ENCODE peak calls at places on chromosomes 12 and 14, in ten cellular contexts. J, M, A, T, S, K, L, H, R and Z are unnamed samples.

GRCh38 chr12:30136661-30137060 is 352.9 kb upstream of the TMTC1 start:
- DNase-seq in J (no peak), M (no peak), A (no peak), T (no peak), S (no peak), K (no peak), L (no peak), H (no peak), R (no peak), Z (no peak)

GRCh38 chr12:62683724-62684501 is 217.3 kb downstream of the MON2 start:
- DNase-seq in J (no peak), M (peak), A (no peak), T (peak), S (no peak), K (peak), L (no peak), H (peak), R (no peak), Z (peak)

GRCh38 chr14:96584199-96584906 is 82.2 kb downstream of the PAPOLA start:
- DNase-seq in J (no peak), M (peak), A (no peak), T (peak), S (peak), K (no peak), L (peak), H (peak), R (peak), Z (peak)

GRCh38 chr14:62031504-62031903 is 269.3 kb downstream of the SNAPC1 start:
- DNase-seq in J (no peak), M (no peak), A (no peak), T (no peak), S (no peak), K (no peak), L (no peak), H (no peak), R (no peak), Z (no peak)

GRCh38 chr12:79127268-79127895 is 262.8 kb downstream of the SYT1 start:
- DNase-seq in J (no peak), M (peak), A (no peak), T (peak), S (no peak), K (peak), L (no peak), H (no peak), R (no peak), Z (no peak)

GRCh38 chr12:113762155-113762848 is 203.8 kb downstream of the RBM19 start:
- DNase-seq in J (no peak), M (no peak), A (no peak), T (no peak), S (no peak), K (no peak), L (no peak), H (peak), R (no peak), Z (no peak)

GRCh38 chr12:92080390-92081285 is 65.0 kb downstream of the BTG1 start:
- DNase-seq in J (no peak), M (peak), A (no peak), T (peak), S (no peak), K (peak), L (peak), H (no peak), R (no peak), Z (peak)

GRCh38 chr12:116629451-116629850 is 70.3 kb downstream of the MAP1LC3B2 start:
- DNase-seq in J (no peak), M (no peak), A (no peak), T (no peak), S (no peak), K (peak), L (no peak), H (no peak), R (no peak), Z (no peak)

GRCh38 chr14:59190372-59190771 is 1.9 kb downstream of the DAAM1 start:
- DNase-seq in J (no peak), M (no peak), A (peak), T (peak), S (no peak), K (no peak), L (no peak), H (peak), R (no peak), Z (peak)

GRCh38 chr14:29587761-29588160 is 339.9 kb downstream of the PRKD1 start:
- DNase-seq in J (no peak), M (peak), A (no peak), T (no peak), S (no peak), K (peak), L (no peak), H (no peak), R (no peak), Z (no peak)

GRCh38 chr12:66188584-66189475 is at the start of gene IRAK3:
- DNase-seq in J (no peak), M (peak), A (peak), T (no peak), S (peak), K (peak), L (no peak), H (peak), R (peak), Z (peak)

GRCh38 chr14:51458563-51458955 is 193.2 kb upstream of the FRMD6 start:
- DNase-seq in J (no peak), M (peak), A (no peak), T (peak), S (no peak), K (peak), L (no peak), H (no peak), R (no peak), Z (no peak)

GRCh38 chr12:112906712-112907414 is at the start of gene OAS1:
- DNase-seq in J (no peak), M (peak), A (peak), T (peak), S (no peak), K (peak), L (no peak), H (no peak), R (peak), Z (peak)

GRCh38 chr12:76025601-76026575 is 5.7 kb downstream of the PHLDA1 start:
- DNase-seq in J (no peak), M (no peak), A (no peak), T (peak), S (no peak), K (peak), L (no peak), H (no peak), R (no peak), Z (no peak)

GRCh38 chr12:21773263-21773741 is 1.2 kb downstream of the KCNJ8 start:
- DNase-seq in J (no peak), M (no peak), A (no peak), T (peak), S (peak), K (peak), L (peak), H (peak), R (peak), Z (peak)

GRCh38 chr12:46516933-46517578 is 144.5 kb upstream of the SLC38A2 start:
- DNase-seq in J (no peak), M (no peak), A (no peak), T (no peak), S (no peak), K (no peak), L (no peak), H (no peak), R (no peak), Z (no peak)

GRCh38 chr14:50362791-50363733 is 33.6 kb downstream of the CDKL1 start:
- DNase-seq in J (no peak), M (peak), A (peak), T (no peak), S (no peak), K (no peak), L (no peak), H (no peak), R (no peak), Z (peak)

GRCh38 chr12:71465794-71466193 is 26.2 kb downstream of the LGR5 start:
- DNase-seq in J (no peak), M (no peak), A (no peak), T (no peak), S (no peak), K (no peak), L (no peak), H (no peak), R (no peak), Z (no peak)

GRCh38 chr12:30806989-30807694 is 52.4 kb upstream of the CAPRIN2 start:
- DNase-seq in J (no peak), M (peak), A (no peak), T (peak), S (peak), K (peak), L (peak), H (peak), R (no peak), Z (peak)

GRCh38 chr12:80509781-80510556 is 65.9 kb downstream of the PTPRQ start:
- DNase-seq in J (no peak), M (peak), A (no peak), T (peak), S (no peak), K (peak), L (no peak), H (no peak), R (no peak), Z (no peak)

GRCh38 chr12:28390716-28391452 is 200.6 kb downstream of the CCDC91 start:
- DNase-seq in J (no peak), M (peak), A (no peak), T (no peak), S (no peak), K (peak), L (no peak), H (no peak), R (no peak), Z (no peak)

GRCh38 chr14:89911018-89911919 is 43.3 kb downstream of the EFCAB11 start:
- DNase-seq in J (no peak), M (peak), A (no peak), T (peak), S (no peak), K (peak), L (no peak), H (peak), R (no peak), Z (peak)

GRCh38 chr14:23559010-23559920 is 3.2 kb downstream of the THTPA start:
- DNase-seq in J (peak), M (peak), A (peak), T (peak), S (peak), K (peak), L (peak), H (peak), R (peak), Z (peak)

GRCh38 chr14:67218126-67218525 is 23.1 kb upstream of the PALS1 start:
- DNase-seq in J (no peak), M (no peak), A (no peak), T (no peak), S (no peak), K (no peak), L (no peak), H (no peak), R (no peak), Z (no peak)

GRCh38 chr14:58607571-58608317 is 30.0 kb upstream of the DACT1 start:
- DNase-seq in J (no peak), M (peak), A (no peak), T (peak), S (no peak), K (peak), L (no peak), H (no peak), R (no peak), Z (no peak)

GRCh38 chr12:131413471-131413870 is 297.4 kb upstream of the SFSWAP start:
- DNase-seq in J (no peak), M (no peak), A (no peak), T (no peak), S (no peak), K (no peak), L (no peak), H (no peak), R (no peak), Z (no peak)

GRCh38 chr12:104998423-104999346 is 12.6 kb downstream of the NOPCHAP1 start:
- DNase-seq in J (no peak), M (no peak), A (no peak), T (no peak), S (no peak), K (no peak), L (no peak), H (no peak), R (no peak), Z (no peak)

GRCh38 chr12:131242741-131243496 is 289.2 kb downstream of the ADGRD1 start:
- DNase-seq in J (no peak), M (no peak), A (no peak), T (peak), S (peak), K (no peak), L (peak), H (peak), R (no peak), Z (no peak)

GRCh38 chr12:229441-230191 is 15.7 kb upstream of the SLC6A12 start:
- DNase-seq in J (no peak), M (no peak), A (no peak), T (no peak), S (no peak), K (no peak), L (no peak), H (no peak), R (no peak), Z (no peak)

GRCh38 chr12:57630891-57631433 is 2.0 kb downstream of the B4GALNT1 start:
- DNase-seq in J (no peak), M (no peak), A (no peak), T (no peak), S (no peak), K (no peak), L (no peak), H (no peak), R (no peak), Z (no peak)

GRCh38 chr12:14952295-14952995 is 9.0 kb downstream of the ARHGDIB start:
- DNase-seq in J (no peak), M (peak), A (peak), T (peak), S (no peak), K (peak), L (no peak), H (no peak), R (peak), Z (no peak)

GRCh38 chr14:20607617-20608016 is 16.4 kb upstream of the RNASE12 start:
- DNase-seq in J (no peak), M (no peak), A (no peak), T (no peak), S (no peak), K (no peak), L (no peak), H (no peak), R (no peak), Z (no peak)